ENCODE peak calls at places on chromosome 4, in four cellular contexts. A is cardiac muscle cell, Y is colonic mucosa, S is tibial nerve. B is an unnamed sample. For H3K4me1, the result is how much of the 10 kb centered on the place peaks cover.

GRCh38 chr4:26124753-26125236 is 196.0 kb upstream of the RBPJ start:
- DNase-seq in A (no peak), Y (no peak), S (no peak), B (no peak)

GRCh38 chr4:30717208-30718020 is 2.8 kb upstream of the PCDH7 start:
- DNase-seq in A (peak), Y (peak), S (no peak), B (peak)

GRCh38 chr4:52904421-52904820 is 42.3 kb downstream of the RASL11B start:
- DNase-seq in A (no peak), Y (no peak), S (no peak), B (no peak)

GRCh38 chr4:8768357-8768999 is 103.2 kb downstream of the HMX1 start:
- DNase-seq in A (no peak), Y (no peak), S (no peak), B (peak)

GRCh38 chr4:117324851-117325491 is 239.6 kb upstream of the TRAM1L1 start:
- DNase-seq in A (no peak), Y (no peak), S (no peak), B (no peak)

GRCh38 chr4:47349323-47349722 is 114.2 kb downstream of the COMMD8 start:
- DNase-seq in A (no peak), Y (no peak), S (no peak), B (no peak)

GRCh38 chr4:114015444-114015899 is 36.0 kb upstream of the ARSJ start:
- DNase-seq in A (no peak), Y (no peak), S (no peak), B (no peak)

GRCh38 chr4:51842167-51842553 is 793 bp upstream of the DCUN1D4 start:
- DNase-seq in A (peak), Y (peak), S (no peak), B (peak)

GRCh38 chr4:101527186-101527585 is 179.9 kb upstream of the PPP3CA start:
- DNase-seq in A (no peak), Y (no peak), S (no peak), B (no peak)

GRCh38 chr4:66923081-66923865 is 622.0 kb downstream of the CENPC start:
- DNase-seq in A (no peak), Y (no peak), S (no peak), B (no peak)

GRCh38 chr4:8475751-8476575 is 35.4 kb downstream of the TRMT44 start:
- DNase-seq in A (no peak), Y (no peak), S (no peak), B (no peak)

GRCh38 chr4:49044270-49044669 is 58.2 kb downstream of the CWH43 start:
- DNase-seq in A (no peak), Y (no peak), S (no peak), B (no peak)

GRCh38 chr4:1538096-1538410 is 131.8 kb upstream of the NKX1-1 start:
- DNase-seq in A (no peak), Y (no peak), S (no peak), B (no peak)

GRCh38 chr4:153816542-153816941 is 27.7 kb upstream of the SFRP2 start:
- DNase-seq in A (no peak), Y (no peak), S (no peak), B (no peak)

GRCh38 chr4:3112241-3112978 is 37.9 kb downstream of the HTT start:
- DNase-seq in A (no peak), Y (no peak), S (no peak), B (no peak)
- H3K4me1 ChIP-seq in A (under half), Y (under half), S (under half), B (under half)

GRCh38 chr4:74504212-74504611 is 59.3 kb downstream of the AREG start:
- DNase-seq in A (no peak), Y (no peak), S (no peak), B (no peak)
- H3K4me1 ChIP-seq in A (under half), Y (under half), S (under half), B (under half)

DNA sequence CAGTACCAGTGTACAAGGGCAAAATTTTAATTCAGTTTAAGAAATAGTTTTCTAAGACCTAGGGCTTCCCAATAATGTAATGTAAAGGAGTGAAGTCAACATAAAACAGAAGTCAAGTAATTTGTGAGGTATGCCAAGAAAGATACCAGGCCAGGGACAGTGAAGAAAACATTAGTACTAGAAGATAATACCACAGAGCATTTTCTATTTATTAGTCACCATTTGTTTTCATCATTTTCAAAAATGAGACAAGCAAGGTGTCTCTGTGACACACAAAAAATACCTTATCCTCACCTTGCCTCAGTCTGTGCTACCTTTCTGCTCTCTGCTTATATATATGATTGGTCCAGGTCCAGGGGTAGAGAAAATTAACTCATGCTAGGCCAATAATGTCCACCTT is 46.8 kb downstream of the VEGFC start:
- DNase-seq in A (no peak), Y (no peak), S (no peak), B (no peak)
- H3K4me1 ChIP-seq in A (under half), Y (under half), S (under half), B (under half)

DNA sequence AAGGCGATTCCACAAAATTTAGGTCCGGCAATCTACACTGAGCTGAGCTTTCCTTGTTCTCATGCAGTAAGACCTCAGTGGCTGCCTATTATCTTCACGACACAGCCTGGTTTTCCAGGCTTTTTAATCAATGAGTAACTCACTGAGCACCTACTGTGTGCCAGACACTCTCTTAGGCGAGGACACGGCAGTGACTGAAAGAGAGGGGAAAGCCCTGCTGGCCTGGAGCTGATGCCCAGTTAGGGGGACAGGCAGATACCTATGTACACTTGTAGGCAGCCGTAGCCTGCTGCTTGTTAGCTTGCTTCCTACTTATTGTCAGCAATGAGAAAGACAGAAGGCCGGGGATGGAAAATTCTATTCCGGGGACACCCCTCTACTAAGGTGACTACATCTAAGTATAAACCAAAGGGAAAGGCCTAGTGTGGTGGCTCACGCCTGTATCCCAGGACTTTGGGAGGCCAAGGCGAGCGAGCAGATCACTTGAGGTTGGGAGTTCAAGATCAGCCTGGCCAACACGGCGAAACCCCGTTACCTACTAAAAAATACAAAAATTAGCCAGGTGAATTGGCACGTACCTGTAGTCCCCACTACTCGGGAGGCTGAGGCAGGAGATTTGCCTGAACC is 3.8 kb downstream of the WDR1 start:
- DNase-seq in A (no peak), Y (no peak), S (no peak), B (no peak)
- H3K4me1 ChIP-seq in A (under half), Y (under half), S (half or more), B (under half)

GRCh38 chr4:56757270-56757746 is 64.2 kb downstream of the SPINK2 start:
- DNase-seq in A (no peak), Y (no peak), S (no peak), B (no peak)
- H3K4me1 ChIP-seq in A (under half), Y (under half), S (under half), B (under half)

DNA sequence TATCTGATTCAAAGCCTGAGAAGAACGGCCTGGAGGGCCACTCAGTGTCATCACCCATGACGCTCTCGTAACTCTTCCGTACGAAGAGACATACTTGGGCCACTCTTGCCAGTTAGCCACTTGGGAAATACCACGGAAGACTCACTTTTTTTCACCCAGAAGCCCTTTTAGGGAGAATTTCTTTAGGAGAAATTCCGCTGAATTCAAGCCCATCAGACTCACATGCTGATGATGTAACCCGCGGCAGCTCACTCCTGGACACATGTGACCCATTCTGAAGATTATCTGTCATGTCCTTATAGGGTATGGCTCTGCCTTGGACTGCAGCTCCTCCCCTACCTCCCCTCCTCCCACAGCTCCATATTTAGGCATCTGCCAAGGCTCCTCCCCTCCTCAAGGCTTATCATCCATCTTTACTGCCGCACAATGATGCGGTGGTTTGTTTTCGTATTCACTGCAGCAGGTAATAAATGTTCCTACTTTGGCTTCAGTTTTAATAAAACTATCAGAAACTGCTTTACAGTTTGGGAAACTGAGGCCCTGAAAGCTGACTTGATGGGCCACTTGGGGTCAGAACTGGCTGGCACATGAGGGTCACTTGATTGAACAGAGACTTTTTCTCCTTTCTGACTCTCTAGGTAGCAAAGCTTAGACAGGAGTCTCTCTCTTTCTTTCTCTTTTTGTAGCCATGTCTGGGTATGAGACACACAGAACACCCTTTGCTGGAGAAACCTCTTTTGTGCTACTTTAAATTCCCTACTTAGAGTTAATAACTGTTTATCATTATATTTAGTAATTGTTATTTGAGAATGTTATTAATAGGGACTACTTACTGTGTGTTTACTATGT is 42.1 kb downstream of the RHOH start:
- DNase-seq in A (no peak), Y (no peak), S (no peak), B (peak)
- H3K4me1 ChIP-seq in A (under half), Y (under half), S (under half), B (under half)